ENCODE peak calls at places on chromosomes 11 and 22, in eight cellular contexts. M is activated T-cell treated with anti-CD3 and anti-CD28 coated beads, Interleukin-2, amount 50 U/mL, for 48 hours; O is activated effector memory CD4-positive, alpha-beta T cell treated with anti-CD3 and anti-CD28 coated beads, Interleukin-2, amount 50 U/mL, for 16 hours; U is iPS-NIHi11; B is PC-3; A is activated CD8-positive, alpha-beta memory T cell treated with anti-CD3 and anti-CD28 coated beads, Interleukin-2, amount 50 U/mL, for 48 hours; S is choroid plexus epithelial cell; T is activated CD4-positive, alpha-beta T cell treated with anti-CD3 and anti-CD28 coated beads for 36 hours. R is an unnamed sample.

GRCh38 chr11:30938801-30939200 is 352.6 kb upstream of the MPPED2 start:
- DNase-seq in O (no peak), U (no peak), M (no peak), A (no peak), T (no peak), S (no peak), B (no peak), R (no peak)

GRCh38 chr11:19789840-19790710 is 77.4 kb downstream of the NAV2 start:
- DNase-seq in U (no peak), B (no peak), T (no peak), A (no peak), M (no peak), O (no peak), S (no peak), R (no peak)

GRCh38 chr11:131689049-131689925 is 318.9 kb downstream of the NTM start:
- DNase-seq in A (no peak), B (no peak), U (no peak), T (no peak), S (no peak), M (no peak), O (no peak), R (no peak)

GRCh38 chr11:76206327-76207081 is at the start of gene WNT11:
- DNase-seq in S (no peak), O (peak; percentile 72), T (peak; percentile 53), M (peak; percentile 43), A (peak; percentile 62), B (peak; percentile 57), U (peak; percentile 83), R (no peak)

GRCh38 chr22:27113211-27114030 is 456.0 kb downstream of the MIAT start:
- DNase-seq in M (no peak), S (peak; percentile 90), T (peak; percentile 17), B (peak; percentile 70), A (no peak), O (no peak), U (no peak), R (no peak)

GRCh38 chr11:86917577-86917976 is 37.6 kb downstream of the FZD4 start:
- DNase-seq in U (no peak), O (no peak), S (no peak), A (no peak), B (no peak), M (no peak), T (no peak), R (no peak)

GRCh38 chr11:63534895-63535461 is 1.6 kb upstream of the PLAAT4 start:
- DNase-seq in A (no peak), T (peak; percentile 33), B (no peak), U (no peak), O (no peak), M (peak; percentile 44), S (no peak), R (no peak)

GRCh38 chr11:61935861-61936260 is 14.3 kb upstream of the BEST1 start:
- DNase-seq in U (no peak), T (no peak), M (no peak), O (no peak), S (no peak), B (no peak), A (no peak), R (no peak)

GRCh38 chr11:11843233-11843632 is 1.5 kb downstream of the USP47 start:
- DNase-seq in S (peak; percentile 90), M (no peak), B (peak; percentile 77), O (no peak), T (no peak), U (no peak), A (no peak), R (no peak)

R was measured in GM12892.